ENCODE peak calls at places on chromosomes 5 and 9, in eight cellular contexts. L, W, D, V, B, I, O and M are unnamed samples.
A peak's percentile ranks its signal among the peaks of the same experiment; 100 is the strongest.

GRCh38 chr5:141199359-141200235 is at the start of gene PCDHB11:
- DNase-seq in L (peak; percentile 53), W (no peak), D (peak; percentile 84), V (no peak), B (peak; percentile 47), I (no peak), O (no peak), M (peak; percentile 41)

GRCh38 chr5:94503677-94504076 is 114.7 kb downstream of the KIAA0825 start:
- DNase-seq in L (no peak), W (no peak), D (peak; percentile 9), V (no peak), B (no peak), I (no peak), O (no peak), M (no peak)

GRCh38 chr9:136582977-136583735 is 37.3 kb upstream of the NOTCH1 start:
- DNase-seq in L (no peak), W (no peak), D (no peak), V (no peak), B (no peak), I (no peak), O (no peak), M (no peak)

GRCh38 chr5:39283231-39283818 is 64.0 kb upstream of the FYB1 start:
- DNase-seq in L (peak; percentile 71), W (peak; percentile 54), D (peak; percentile 59), V (no peak), B (peak; percentile 51), I (peak; percentile 53), O (no peak), M (peak; percentile 95)

GRCh38 chr5:169803077-169803981 is 166.3 kb downstream of the DOCK2 start:
- DNase-seq in L (no peak), W (no peak), D (peak; percentile 69), V (no peak), B (no peak), I (no peak), O (no peak), M (no peak)

GRCh38 chr5:43000198-43000840 is 39.8 kb downstream of the ANXA2R start:
- DNase-seq in L (peak; percentile 73), W (no peak), D (no peak), V (no peak), B (no peak), I (no peak), O (no peak), M (peak; percentile 81)

GRCh38 chr9:114895605-114896004 is 34.8 kb downstream of the TNFSF8 start:
- DNase-seq in L (no peak), W (no peak), D (no peak), V (no peak), B (no peak), I (no peak), O (no peak), M (no peak)

GRCh38 chr9:100213730-100214477 is 114.9 kb downstream of the INVS start:
- DNase-seq in L (no peak), W (no peak), D (no peak), V (no peak), B (no peak), I (no peak), O (no peak), M (no peak)

GRCh38 chr5:1112596-1113331 is 901 bp upstream of the SLC12A7 start:
- DNase-seq in L (no peak), W (no peak), D (no peak), V (peak; percentile 73), B (peak; percentile 89), I (no peak), O (no peak), M (no peak)

GRCh38 chr5:72543365-72543764 is 36.2 kb upstream of the ZNF366 start:
- DNase-seq in L (no peak), W (no peak), D (no peak), V (no peak), B (no peak), I (no peak), O (no peak), M (no peak)

GRCh38 chr5:150517272-150518152 is 9.6 kb downstream of the NDST1 start:
- DNase-seq in L (no peak), W (no peak), D (no peak), V (peak; percentile 86), B (peak; percentile 64), I (no peak), O (no peak), M (no peak)

GRCh38 chr5:132510076-132510475 is 19.5 kb upstream of the IRF1 start:
- DNase-seq in L (no peak), W (no peak), D (no peak), V (no peak), B (no peak), I (no peak), O (no peak), M (no peak)

GRCh38 chr5:149493316-149493715 is 57.9 kb downstream of the CSNK1A1 start:
- DNase-seq in L (no peak), W (no peak), D (no peak), V (no peak), B (no peak), I (no peak), O (no peak), M (no peak)

GRCh38 chr9:119811030-119811429 is 441.8 kb upstream of the BRINP1 start:
- DNase-seq in L (no peak), W (no peak), D (no peak), V (no peak), B (no peak), I (no peak), O (no peak), M (no peak)

GRCh38 chr9:125160750-125161149 is 17.4 kb upstream of the SCAI start:
- DNase-seq in L (no peak), W (no peak), D (no peak), V (no peak), B (no peak), I (no peak), O (no peak), M (no peak)

GRCh38 chr5:74631088-74631960 is 9.2 kb downstream of the ENC1 start:
- DNase-seq in L (peak; percentile 37), W (peak; percentile 7), D (peak; percentile 62), V (no peak), B (no peak), I (peak; percentile 39), O (no peak), M (no peak)

GRCh38 chr5:79236970-79237734 is 1.2 kb downstream of the JMY start:
- DNase-seq in L (peak; percentile 65), W (peak; percentile 11), D (peak; percentile 37), V (peak; percentile 53), B (peak; percentile 17), I (peak; percentile 53), O (no peak), M (peak; percentile 37)

GRCh38 chr5:16807475-16807874 is 128.6 kb downstream of the MYO10 start:
- DNase-seq in L (no peak), W (no peak), D (no peak), V (no peak), B (no peak), I (no peak), O (no peak), M (no peak)

GRCh38 chr9:87039809-87040392 is 92.6 kb upstream of the GAS1 start:
- DNase-seq in L (no peak), W (no peak), D (peak; percentile 15), V (no peak), B (no peak), I (no peak), O (no peak), M (no peak)

GRCh38 chr9:127887792-127888191 is 10.3 kb upstream of the AK1 start:
- DNase-seq in L (no peak), W (no peak), D (peak; percentile 34), V (no peak), B (no peak), I (no peak), O (no peak), M (no peak)

GRCh38 chr9:127283917-127284316 is 19.3 kb downstream of the GARNL3 start:
- DNase-seq in L (peak; percentile 21), W (no peak), D (peak; percentile 17), V (no peak), B (no peak), I (peak; percentile 7), O (no peak), M (no peak)

GRCh38 chr5:4295663-4296339 is 700.2 kb downstream of the IRX1 start:
- DNase-seq in L (peak; percentile 86), W (no peak), D (peak; percentile 3), V (no peak), B (no peak), I (no peak), O (no peak), M (peak; percentile 47)

GRCh38 chr5:139177809-139178581 is 20.2 kb downstream of the SIL1 start:
- DNase-seq in L (no peak), W (no peak), D (no peak), V (peak; percentile 53), B (peak; percentile 71), I (no peak), O (no peak), M (no peak)

GRCh38 chr5:146704949-146705665 is 173.4 kb downstream of the PPP2R2B start:
- DNase-seq in L (no peak), W (no peak), D (no peak), V (no peak), B (no peak), I (no peak), O (no peak), M (no peak)

GRCh38 chr5:170105643-170106611 is at the start of gene FOXI1:
- DNase-seq in L (peak; percentile 28), W (no peak), D (no peak), V (no peak), B (no peak), I (no peak), O (peak; percentile 81), M (peak; percentile 2)

GRCh38 chr9:35760651-35761050 is 6.6 kb upstream of the MSMP start:
- DNase-seq in L (no peak), W (no peak), D (no peak), V (no peak), B (peak; percentile 15), I (no peak), O (no peak), M (no peak)

GRCh38 chr5:54610197-54610898 is 92.8 kb downstream of the SNX18 start:
- DNase-seq in L (no peak), W (no peak), D (peak; percentile 16), V (no peak), B (no peak), I (peak; percentile 39), O (no peak), M (peak; percentile 47)

GRCh38 chr9:20356392-20357206 is 265.7 kb downstream of the MLLT3 start:
- DNase-seq in L (peak; percentile 89), W (peak; percentile 40), D (peak; percentile 84), V (peak; percentile 64), B (peak; percentile 6), I (peak; percentile 60), O (peak; percentile 86), M (peak; percentile 89)

GRCh38 chr5:160348080-160348479 is 22.3 kb downstream of the C1QTNF2 start:
- DNase-seq in L (no peak), W (no peak), D (no peak), V (no peak), B (no peak), I (no peak), O (no peak), M (no peak)

GRCh38 chr9:134355561-134356278 is 29.5 kb downstream of the RXRA start:
- DNase-seq in L (no peak), W (no peak), D (no peak), V (peak; percentile 66), B (no peak), I (no peak), O (no peak), M (no peak)

GRCh38 chr5:141560725-141561483 is 57.9 kb downstream of the DIAPH1 start:
- DNase-seq in L (peak; percentile 94), W (no peak), D (peak; percentile 97), V (peak; percentile 57), B (peak; percentile 96), I (no peak), O (peak; percentile 89), M (peak; percentile 13)

GRCh38 chr9:2489838-2490314 is 131.7 kb upstream of the VLDLR start:
- DNase-seq in L (peak; percentile 7), W (no peak), D (peak; percentile 25), V (no peak), B (no peak), I (no peak), O (no peak), M (no peak)

GRCh38 chr9:106487256-106487655 is 375.7 kb upstream of the ZNF462 start:
- DNase-seq in L (peak; percentile 21), W (no peak), D (no peak), V (no peak), B (no peak), I (no peak), O (no peak), M (no peak)

GRCh38 chr9:130398487-130399240 is 46.1 kb upstream of the ASS1 start:
- DNase-seq in L (no peak), W (no peak), D (no peak), V (no peak), B (no peak), I (no peak), O (no peak), M (no peak)